ENCODE peak calls at places on chromosomes 12 and 14, in seven cellular contexts. U is HCT116, P is transverse colon, W is GM12878, D is right lobe of liver, V is adrenal gland, K is spleen. Y is an unnamed sample.

GRCh38 chr14:34650786-34651584 is 21.0 kb upstream of the SNX6 start:
- DNase-seq in V (peak), U (peak), W (no peak), K (no peak), D (no peak), P (no peak), Y (peak)

GRCh38 chr12:106506691-106507090 is 76.1 kb upstream of the RFX4 start:
- DNase-seq in W (no peak), P (no peak), V (no peak), U (no peak), K (no peak), D (no peak), Y (no peak)

GRCh38 chr12:2149091-2149490 is 96.3 kb downstream of the CACNA1C start:
- DNase-seq in U (no peak), K (no peak), D (no peak), P (no peak), W (no peak), V (no peak), Y (no peak)

GRCh38 chr12:52011602-52012214 is 5.0 kb downstream of the TAMALIN start:
- DNase-seq in V (no peak), D (no peak), P (no peak), K (peak), W (no peak), U (no peak), Y (no peak)

GRCh38 chr12:84070311-84070710 is 842.3 kb downstream of the SLC6A15 start:
- DNase-seq in V (no peak), W (no peak), D (no peak), U (no peak), P (peak), K (no peak), Y (no peak)

GRCh38 chr14:32738206-32738871 is 200.3 kb upstream of the NPAS3 start:
- DNase-seq in K (no peak), W (no peak), P (no peak), D (no peak), V (no peak), U (no peak), Y (no peak)

GRCh38 chr12:91327889-91328288 is 145.3 kb upstream of the DCN start:
- DNase-seq in K (no peak), V (no peak), D (no peak), W (no peak), U (no peak), P (no peak), Y (no peak)

GRCh38 chr12:675562-675961 is 12.3 kb upstream of the NINJ2 start:
- DNase-seq in K (no peak), U (no peak), D (no peak), V (no peak), P (no peak), W (no peak), Y (no peak)

GRCh38 chr12:116361404-116362223 is 84.1 kb upstream of the MED13L start:
- DNase-seq in W (no peak), P (peak), K (peak), U (no peak), D (no peak), V (no peak), Y (no peak)

GRCh38 chr14:105477659-105478623 is 3.3 kb downstream of the CRIP2 start:
- DNase-seq in V (no peak), D (no peak), K (peak), W (no peak), P (no peak), U (no peak), Y (no peak)

GRCh38 chr14:29064305-29064704 is 297.7 kb downstream of the FOXG1 start:
- DNase-seq in K (no peak), D (no peak), U (no peak), W (no peak), P (no peak), V (no peak), Y (no peak)

GRCh38 chr12:132807295-132808222 is 21.1 kb downstream of the GOLGA3 start:
- DNase-seq in K (no peak), D (no peak), V (no peak), U (no peak), P (no peak), W (no peak), Y (no peak)

GRCh38 chr12:15320881-15321280 is 1.4 kb upstream of the PTPRO start:
- DNase-seq in D (no peak), U (no peak), V (no peak), W (no peak), K (no peak), P (no peak), Y (no peak)

GRCh38 chr14:31510222-31510621 is 22.4 kb upstream of the GPR33 start:
- DNase-seq in D (no peak), K (no peak), P (no peak), W (no peak), U (peak), V (no peak), Y (peak)

GRCh38 chr12:89345830-89346740 is 6.2 kb downstream of the DUSP6 start:
- DNase-seq in D (peak), K (peak), W (peak), V (peak), P (peak), U (peak), Y (no peak)

GRCh38 chr12:115979851-115980250 is 297.6 kb downstream of the MED13L start:
- DNase-seq in W (no peak), V (no peak), K (no peak), U (no peak), D (no peak), P (no peak), Y (no peak)

GRCh38 chr12:94671917-94672316 is 21.6 kb upstream of the TMCC3 start:
- DNase-seq in P (no peak), K (no peak), D (no peak), V (no peak), U (no peak), W (no peak), Y (no peak)

GRCh38 chr14:68530443-68530842 is 262.4 kb downstream of the ZFP36L1 start:
- DNase-seq in P (no peak), W (no peak), D (no peak), K (no peak), V (no peak), U (no peak), Y (no peak)

GRCh38 chr12:107372229-107372658 is 278.9 kb upstream of the CRY1 start:
- DNase-seq in V (no peak), U (no peak), P (no peak), W (no peak), K (no peak), D (no peak), Y (no peak)

GRCh38 chr12:116384629-116385485 is 107.4 kb upstream of the MED13L start:
- DNase-seq in U (no peak), K (no peak), W (no peak), D (no peak), P (no peak), V (no peak), Y (no peak)

DNA sequence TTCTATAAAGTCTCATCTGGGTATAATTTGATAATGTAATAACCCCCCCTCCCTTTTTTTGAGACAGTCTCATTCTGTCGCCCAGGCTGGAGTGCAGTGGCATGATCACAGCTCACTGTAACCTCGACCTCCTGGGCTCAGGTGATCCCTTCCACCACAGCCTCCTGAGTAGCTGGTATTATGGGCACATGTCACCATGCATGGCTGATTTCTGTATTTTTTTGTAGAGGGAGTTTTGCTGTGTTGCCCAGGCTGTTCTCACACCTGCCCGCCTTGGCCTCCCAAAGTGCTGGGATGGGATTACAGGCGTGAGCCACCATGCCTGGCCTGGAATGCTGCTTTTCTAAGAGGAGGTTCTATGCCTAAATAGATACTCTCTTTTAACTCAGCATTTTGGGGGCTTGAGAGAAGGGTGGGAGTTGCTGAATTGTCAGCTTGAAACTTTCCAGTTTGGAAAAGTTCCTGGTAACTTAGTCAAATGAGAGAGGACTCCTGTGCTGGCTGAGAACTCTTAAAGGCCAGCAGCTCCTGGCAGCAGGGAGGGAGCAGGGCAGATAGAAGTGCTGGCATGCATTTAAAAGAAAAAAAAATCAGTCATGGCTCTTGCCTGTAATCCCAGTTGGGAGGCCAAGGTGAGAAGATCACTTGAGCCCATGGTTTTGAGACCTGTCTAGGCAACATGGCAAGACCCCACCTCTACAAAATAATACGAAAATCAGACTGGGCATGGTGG is 13.0 kb downstream of the NUDT4 start:
- DNase-seq in W (no peak), U (no peak), P (no peak), V (no peak), K (no peak), D (no peak), Y (no peak)
- TF ChIP-seq POLR2A in W (no peak), U (no peak), P (no peak), V (no peak), K (no peak), D (no peak), Y (no peak)

GRCh38 chr14:100641274-100641860 is 54.1 kb upstream of the BEGAIN start:
- DNase-seq in W (no peak), U (no peak), D (no peak), P (peak), V (no peak), K (peak), Y (no peak)
- TF ChIP-seq POLR2A in W (no peak), U (no peak), D (no peak), P (no peak), V (no peak), K (no peak), Y (no peak)

GRCh38 chr12:53727310-53728041 is at the start of gene CALCOCO1:
- DNase-seq in P (peak), U (peak), D (peak), W (peak), K (peak), V (peak), Y (peak)
- TF ChIP-seq POLR2A in P (peak), U (peak), D (peak), W (peak), K (peak), V (no peak), Y (peak)

GRCh38 chr12:49130151-49131050 is 794 bp downstream of the TUBA1B start:
- DNase-seq in P (peak), W (peak), K (peak), D (peak), V (peak), U (peak), Y (peak)
- TF ChIP-seq POLR2A in P (peak), W (peak), K (peak), D (no peak), V (no peak), U (no peak), Y (peak)

GRCh38 chr14:93115920-93116675 is at the start of gene ITPK1:
- DNase-seq in V (peak), K (peak), U (no peak), W (no peak), D (peak), P (peak), Y (peak)
- TF ChIP-seq POLR2A in V (no peak), K (no peak), U (no peak), W (no peak), D (no peak), P (peak), Y (no peak)

GRCh38 chr14:52219488-52220084 is 47.9 kb upstream of the PTGDR start:
- DNase-seq in V (peak), W (no peak), U (no peak), D (no peak), P (no peak), K (no peak), Y (no peak)
- TF ChIP-seq POLR2A in V (no peak), W (no peak), U (no peak), D (no peak), P (no peak), K (no peak), Y (no peak)

DNA sequence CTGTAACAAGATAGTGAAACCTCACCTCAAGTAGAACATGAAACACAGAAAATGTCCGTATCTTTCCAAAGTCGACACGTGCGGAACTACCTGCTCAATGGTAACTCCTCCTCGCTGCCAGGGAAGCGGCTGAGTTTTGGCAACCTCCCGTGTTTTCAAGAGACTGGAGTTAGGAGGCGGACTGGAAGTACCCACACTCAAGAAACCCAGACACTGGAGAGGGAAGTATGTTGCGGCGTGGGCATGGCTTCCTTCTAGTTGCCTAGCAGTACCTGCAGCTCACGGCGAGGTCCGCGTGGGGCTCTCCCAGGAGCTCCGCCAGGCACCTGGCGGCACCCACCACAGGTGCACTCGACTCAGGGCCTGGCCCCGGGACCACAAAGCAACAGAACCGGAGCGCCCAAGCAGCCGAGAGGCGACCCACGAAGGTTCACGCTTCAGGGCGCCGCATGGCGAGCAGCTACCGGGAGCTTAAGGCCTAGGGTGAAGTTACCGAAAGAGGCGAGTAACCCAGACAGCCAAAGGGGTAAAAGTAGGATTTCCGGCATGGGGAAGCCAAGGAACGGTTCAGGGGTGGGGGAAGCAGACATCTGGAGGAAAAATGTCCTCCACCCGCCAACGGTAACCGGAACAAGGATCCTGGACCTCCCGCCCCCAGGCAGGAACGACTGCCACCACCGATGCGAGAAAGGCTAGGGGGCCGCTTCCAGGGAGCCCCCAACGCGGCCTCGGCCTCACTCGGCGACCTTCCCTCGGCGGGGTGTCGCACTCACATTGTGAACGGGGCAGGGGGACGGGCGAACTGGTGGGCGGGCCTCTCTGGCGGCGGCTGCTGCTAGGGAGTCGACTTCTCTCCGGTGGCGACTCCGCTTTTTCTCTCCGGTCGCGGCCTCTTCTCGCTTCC is 607 bp downstream of the PTGES3 start:
- DNase-seq in P (peak), V (peak), U (no peak), K (peak), W (no peak), D (peak), Y (peak)
- TF ChIP-seq POLR2A in P (no peak), V (no peak), U (no peak), K (no peak), W (peak), D (no peak), Y (no peak)

GRCh38 chr14:54488646-54489317 is at the start of gene GMFB:
- DNase-seq in U (peak), W (peak), P (peak), K (peak), V (peak), D (peak), Y (peak)
- TF ChIP-seq POLR2A in U (peak), W (peak), P (peak), K (peak), V (peak), D (peak), Y (peak)